ENCODE peak calls at places on chromosomes 13 and 19, in five cellular contexts. R is gastrocnemius medialis, H is tibial artery, G is right lobe of liver, L is endodermal cell. C is an unnamed sample. For H3K4me1, the result is how much of the 10 kb centered on the place peaks cover.

GRCh38 chr13:21557995-21558394 is 46.0 kb downstream of the MICU2 start:
- DNase-seq in R (no peak), H (no peak), G (no peak), L (peak), C (no peak)

GRCh38 chr13:100269837-100270236 is 180.9 kb downstream of the PCCA start:
- DNase-seq in R (peak), H (peak), G (peak), L (no peak), C (peak)

GRCh38 chr19:41223431-41224234 is 4.6 kb downstream of the AXL start:
- DNase-seq in R (no peak), H (no peak), G (no peak), L (peak), C (no peak)

GRCh38 chr13:23703241-23703640 is 133.0 kb downstream of the TNFRSF19 start:
- DNase-seq in R (no peak), H (peak), G (no peak), L (no peak), C (no peak)

GRCh38 chr13:97282705-97283104 is 60.6 kb downstream of the MBNL2 start:
- DNase-seq in R (no peak), H (no peak), G (no peak), L (no peak), C (no peak)

GRCh38 chr19:35107541-35107939 is 8.1 kb upstream of the FXYD3 start:
- DNase-seq in R (no peak), H (no peak), G (no peak), L (no peak), C (peak)

GRCh38 chr19:6718741-6719539 is 1.5 kb downstream of the C3 start:
- DNase-seq in R (no peak), H (no peak), G (peak), L (peak), C (peak)

GRCh38 chr13:77919351-77920294 is 992 bp upstream of the EDNRB start:
- DNase-seq in R (peak), H (peak), G (peak), L (peak), C (peak)

GRCh38 chr13:49308104-49308875 is 60.6 kb downstream of the CDADC1 start:
- DNase-seq in R (peak), H (peak), G (no peak), L (no peak), C (peak)

GRCh38 chr19:17948967-17949930 is 16.4 kb downstream of the CCDC124 start:
- DNase-seq in R (no peak), H (no peak), G (no peak), L (peak), C (no peak)

GRCh38 chr19:17949956-17950309 is 17.0 kb upstream of the KCNN1 start:
- DNase-seq in R (no peak), H (no peak), G (no peak), L (peak), C (no peak)

GRCh38 chr19:17948474-17948966 is 15.7 kb downstream of the CCDC124 start:
- DNase-seq in R (no peak), H (no peak), G (no peak), L (no peak), C (no peak)

GRCh38 chr19:17947815-17948473 is 15.1 kb downstream of the CCDC124 start:
- DNase-seq in R (peak), H (peak), G (peak), L (peak), C (peak)

DNA sequence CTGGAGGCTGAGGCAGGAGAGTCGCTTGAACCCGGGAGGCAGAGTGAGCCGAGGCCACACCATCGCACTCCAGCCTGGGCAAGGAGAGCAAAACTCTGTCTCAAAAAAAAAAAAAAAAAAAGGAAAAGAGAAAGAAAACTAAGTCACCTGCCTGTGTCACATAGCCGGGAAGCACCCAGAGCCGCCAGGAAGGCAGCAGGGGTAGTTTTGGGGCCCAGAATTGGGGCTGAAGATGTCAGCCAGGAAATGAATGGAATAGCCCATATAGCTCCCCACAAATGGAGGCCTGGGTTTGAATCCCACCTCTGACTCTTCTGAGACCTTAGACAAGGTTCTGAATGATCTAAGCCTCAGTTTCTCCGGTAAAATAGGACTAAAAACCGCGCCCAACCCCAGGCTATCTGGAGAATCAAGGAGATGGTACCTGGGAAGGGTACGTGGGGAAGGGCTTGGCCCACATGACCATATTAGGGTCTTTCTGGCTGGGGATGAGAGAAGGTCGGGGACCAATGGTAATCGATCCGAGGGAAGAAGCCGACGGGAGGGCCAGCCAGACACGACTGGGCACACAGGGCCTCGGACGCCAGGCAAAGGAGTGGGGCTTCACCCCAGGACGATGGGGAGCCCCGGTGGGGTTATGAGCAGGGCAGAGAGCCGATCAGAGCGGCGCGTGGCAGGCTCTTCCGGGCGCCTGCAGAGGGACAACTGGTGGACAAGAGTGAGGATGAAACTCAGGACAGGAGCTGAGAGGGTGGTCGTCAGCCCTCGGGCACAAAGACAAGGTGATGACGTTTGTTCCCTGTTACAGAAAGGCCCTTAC is 14.4 kb downstream of the CCDC124 start:
- DNase-seq in R (no peak), H (no peak), G (no peak), L (no peak), C (no peak)
- TF ChIP-seq CTCF in R (no peak), H (no peak), G (no peak), L (no peak), C (no peak)

DNA sequence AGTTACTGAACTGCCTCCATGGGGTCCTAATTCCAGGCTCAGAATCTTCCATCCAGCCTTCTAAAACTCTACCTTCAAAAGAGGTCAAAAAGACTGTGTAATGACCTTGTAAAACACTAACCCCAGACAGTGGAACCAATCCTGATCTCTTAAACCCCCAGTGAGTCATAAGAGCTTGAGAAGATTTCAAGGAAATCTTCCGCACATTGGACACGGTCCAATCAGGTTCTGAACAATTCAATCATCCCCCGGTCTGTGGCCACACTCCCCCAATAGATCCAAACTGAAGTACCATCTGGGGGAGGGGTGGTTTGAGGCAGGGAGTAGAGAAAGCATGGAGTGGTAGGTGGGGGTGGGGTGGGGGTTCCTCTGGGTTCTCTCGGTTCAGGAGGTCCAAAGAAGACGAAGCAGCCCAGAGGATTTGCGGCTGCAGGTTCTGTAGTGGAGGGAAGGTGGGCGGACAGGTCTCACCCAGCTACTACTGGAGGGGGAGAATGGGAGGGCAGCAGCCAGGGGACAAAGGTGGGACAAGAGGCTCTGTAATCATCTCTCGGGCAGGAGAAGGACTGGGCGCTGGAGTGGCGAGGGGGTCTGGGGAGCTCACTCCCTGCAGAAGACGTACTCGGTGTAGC is 1.5 kb downstream of the KCTD12 start:
- DNase-seq in R (no peak), H (no peak), G (no peak), L (no peak), C (no peak)
- H3K4me3 ChIP-seq in R (peak), H (peak), G (peak), L (peak), C (peak)

GRCh38 chr19:1102407-1103106 is 1.2 kb upstream of the GPX4 start:
- DNase-seq in R (peak), H (peak), G (no peak), L (no peak), C (peak)
- H3K4me1 ChIP-seq in R (under half), H (half or more), G (under half), L (under half), C (under half)

DNA sequence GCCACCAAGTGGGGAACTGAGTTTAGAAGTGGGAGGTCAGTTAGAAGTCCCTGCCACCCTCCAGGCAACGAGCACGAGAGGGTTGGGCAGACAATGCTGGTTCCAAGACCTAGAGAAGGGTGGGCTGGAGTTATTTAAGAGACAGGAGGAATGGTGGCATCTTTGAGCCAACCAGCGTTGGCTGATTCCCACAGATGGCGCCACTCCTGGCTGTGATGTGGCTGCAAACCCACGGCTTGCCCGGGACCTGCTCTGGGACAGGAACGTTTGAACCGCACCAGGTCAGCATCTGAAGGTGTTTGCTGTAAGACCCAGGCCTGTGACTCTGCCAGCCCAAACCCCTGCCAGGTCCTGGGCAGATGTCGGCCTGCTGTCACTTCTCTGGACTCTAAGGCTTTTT is 42.8 kb downstream of the BICRA start:
- DNase-seq in R (no peak), H (no peak), G (no peak), L (peak), C (no peak)
- TF ChIP-seq CTCF in R (no peak), H (no peak), G (no peak), L (peak), C (no peak)

GRCh38 chr19:36918090-36918489 is 2.0 kb downstream of the ZNF568 start:
- DNase-seq in R (no peak), H (no peak), G (no peak), L (no peak), C (no peak)

GRCh38 chr19:36916991-36917390 is 859 bp downstream of the ZNF568 start:
- DNase-seq in R (no peak), H (no peak), G (no peak), L (peak), C (no peak)

GRCh38 chr19:36915992-36916830 is at the start of the genes ZNF568 and ZNF829:
- DNase-seq in R (peak), H (peak), G (peak), L (peak), C (peak)
- H3K4me3 ChIP-seq in R (peak), H (peak), G (peak), L (peak), C (peak)

DNA sequence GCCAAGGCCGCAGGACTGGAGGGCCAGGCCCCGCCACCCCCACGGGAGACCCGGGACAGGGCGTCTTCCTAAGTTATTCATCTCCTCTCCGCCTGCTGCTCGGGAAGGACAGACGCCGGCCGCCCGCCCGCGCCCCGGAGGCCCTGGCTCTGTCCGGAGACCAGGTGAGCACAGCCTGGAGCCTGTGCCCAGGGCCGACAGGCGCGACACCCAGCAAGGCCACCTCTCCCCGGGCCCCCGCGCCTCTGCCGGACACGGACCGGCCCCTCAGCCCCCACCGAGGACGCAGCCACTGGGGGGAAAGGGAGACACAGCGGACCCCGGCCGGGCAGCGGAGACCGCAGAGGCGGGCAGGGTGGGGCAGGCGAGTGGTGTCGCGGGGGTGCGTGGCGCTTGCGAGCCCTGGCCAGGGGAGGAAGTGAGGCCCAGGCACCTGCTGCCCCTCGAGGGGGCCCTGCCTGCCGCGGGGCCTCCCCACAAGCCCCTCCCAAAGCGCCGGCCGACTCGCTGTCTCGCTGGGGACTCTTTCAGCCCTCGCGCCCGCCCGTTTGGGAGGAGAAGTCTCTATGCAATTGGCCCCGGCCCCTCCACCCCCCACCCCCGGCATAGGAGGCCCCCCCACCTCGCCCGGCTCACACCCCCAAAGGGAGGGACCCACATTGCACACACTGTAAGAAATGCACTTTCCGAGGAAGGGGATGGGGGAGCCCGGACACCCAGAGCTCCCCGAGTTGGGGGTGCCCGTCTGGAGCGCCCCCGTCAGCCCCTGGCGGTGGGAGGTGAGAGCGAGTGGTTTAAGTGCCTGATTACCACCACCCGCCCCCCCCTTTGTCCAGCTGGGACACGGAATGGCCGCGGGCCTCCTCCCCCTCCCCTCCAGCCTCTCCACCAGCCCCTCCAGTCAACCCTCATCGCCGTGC is 17.0 kb downstream of the SMIM24 start:
- DNase-seq in R (no peak), H (no peak), G (no peak), L (peak), C (no peak)
- H3K4me1 ChIP-seq in R (under half), H (half or more), G (under half), L (under half), C (under half)

DNA sequence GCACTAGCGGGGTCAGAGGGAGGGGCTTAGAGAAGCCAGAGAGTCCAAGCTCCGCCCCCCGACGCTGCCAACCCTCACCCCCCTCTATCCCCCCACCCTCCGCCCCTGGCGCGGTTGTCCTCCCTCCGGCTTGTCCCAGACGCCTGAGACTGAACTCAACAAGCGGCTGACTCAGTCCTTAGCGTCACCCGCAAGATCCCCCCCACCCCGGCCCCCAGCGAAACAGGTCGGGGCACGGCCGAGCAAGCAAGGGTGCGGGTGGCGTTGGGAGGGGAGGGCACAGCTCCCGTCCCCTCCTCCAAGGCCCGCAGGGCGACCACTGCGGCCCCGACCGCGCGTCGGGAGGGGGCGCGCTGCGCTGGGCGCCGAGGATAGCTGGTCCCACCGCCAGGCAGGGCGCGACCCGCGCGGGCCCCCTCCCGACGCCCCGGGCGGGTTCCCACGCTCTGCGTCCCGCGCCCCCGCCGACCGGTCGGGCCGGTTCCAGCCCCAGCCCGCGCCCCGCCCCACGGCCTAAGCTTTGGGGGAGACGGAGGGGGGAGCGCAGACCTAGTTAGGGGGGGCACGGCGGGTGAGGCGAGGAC is 5.3 kb downstream of the NOTCH3 start:
- DNase-seq in R (no peak), H (peak), G (no peak), L (peak), C (peak)
- TF ChIP-seq CTCF in R (no peak), H (peak), G (no peak), L (peak), C (no peak)

C was measured in mucosa of descending colon.